ENCODE peak calls at places on chromosomes 12 and 14, in six cellular contexts. One of them, this sample, is unnamed.

GRCh38 chr12:106648736-106649135 is 65.9 kb downstream of the RFX4 start:
- DNase-seq in stimulated activated effector memory CD8-positive, alpha-beta T cell treated with anti-CD3 and anti-CD28 coated beads, Interleukin-12 subunit alpha, Interleukin-12 subunit beta, amount 100 ng/mL, for 72 hours: no peak
- DNase-seq in anterior cingulate cortex: no peak
- DNase-seq in activated CD4-positive, CD25-positive, alpha-beta regulatory T cell: no peak
- DNase-seq in pancreas: no peak
- DNase-seq in activated gamma-delta T cell: no peak
- DNase-seq in this sample: no peak

GRCh38 chr12:122669397-122670070 is 33.6 kb downstream of the HCAR2 start:
- DNase-seq in stimulated activated effector memory CD8-positive, alpha-beta T cell treated with anti-CD3 and anti-CD28 coated beads, Interleukin-12 subunit alpha, Interleukin-12 subunit beta, amount 100 ng/mL, for 72 hours: no peak
- DNase-seq in anterior cingulate cortex: no peak
- DNase-seq in activated CD4-positive, CD25-positive, alpha-beta regulatory T cell: no peak
- DNase-seq in pancreas: no peak
- DNase-seq in activated gamma-delta T cell: no peak
- DNase-seq in this sample: no peak

GRCh38 chr12:108881953-108882352 is 2.1 kb downstream of the DAO start:
- DNase-seq in stimulated activated effector memory CD8-positive, alpha-beta T cell treated with anti-CD3 and anti-CD28 coated beads, Interleukin-12 subunit alpha, Interleukin-12 subunit beta, amount 100 ng/mL, for 72 hours: no peak
- DNase-seq in anterior cingulate cortex: no peak
- DNase-seq in activated CD4-positive, CD25-positive, alpha-beta regulatory T cell: no peak
- DNase-seq in pancreas: no peak
- DNase-seq in activated gamma-delta T cell: no peak
- DNase-seq in this sample: no peak

GRCh38 chr12:110869035-110869434 is 22.2 kb downstream of the CCDC63 start:
- DNase-seq in stimulated activated effector memory CD8-positive, alpha-beta T cell treated with anti-CD3 and anti-CD28 coated beads, Interleukin-12 subunit alpha, Interleukin-12 subunit beta, amount 100 ng/mL, for 72 hours: no peak
- DNase-seq in anterior cingulate cortex: no peak
- DNase-seq in activated CD4-positive, CD25-positive, alpha-beta regulatory T cell: no peak
- DNase-seq in pancreas: no peak
- DNase-seq in activated gamma-delta T cell: no peak
- DNase-seq in this sample: no peak

GRCh38 chr14:88553886-88554457 is 835 bp downstream of the PTPN21 start:
- DNase-seq in stimulated activated effector memory CD8-positive, alpha-beta T cell treated with anti-CD3 and anti-CD28 coated beads, Interleukin-12 subunit alpha, Interleukin-12 subunit beta, amount 100 ng/mL, for 72 hours: no peak
- DNase-seq in anterior cingulate cortex: no peak
- DNase-seq in activated CD4-positive, CD25-positive, alpha-beta regulatory T cell: no peak
- DNase-seq in pancreas: no peak
- DNase-seq in activated gamma-delta T cell: no peak
- DNase-seq in this sample: no peak

GRCh38 chr12:71208053-71208685 is 50.4 kb upstream of the TSPAN8 start:
- DNase-seq in stimulated activated effector memory CD8-positive, alpha-beta T cell treated with anti-CD3 and anti-CD28 coated beads, Interleukin-12 subunit alpha, Interleukin-12 subunit beta, amount 100 ng/mL, for 72 hours: no peak
- DNase-seq in anterior cingulate cortex: no peak
- DNase-seq in activated CD4-positive, CD25-positive, alpha-beta regulatory T cell: no peak
- DNase-seq in pancreas: no peak
- DNase-seq in activated gamma-delta T cell: no peak
- DNase-seq in this sample: no peak

GRCh38 chr14:61033851-61034250 is 52.8 kb downstream of the SLC38A6 start:
- DNase-seq in stimulated activated effector memory CD8-positive, alpha-beta T cell treated with anti-CD3 and anti-CD28 coated beads, Interleukin-12 subunit alpha, Interleukin-12 subunit beta, amount 100 ng/mL, for 72 hours: no peak
- DNase-seq in anterior cingulate cortex: no peak
- DNase-seq in activated CD4-positive, CD25-positive, alpha-beta regulatory T cell: no peak
- DNase-seq in pancreas: no peak
- DNase-seq in activated gamma-delta T cell: no peak
- DNase-seq in this sample: no peak

GRCh38 chr14:100304825-100305445 is 1.3 kb downstream of the SLC25A29 start:
- DNase-seq in stimulated activated effector memory CD8-positive, alpha-beta T cell treated with anti-CD3 and anti-CD28 coated beads, Interleukin-12 subunit alpha, Interleukin-12 subunit beta, amount 100 ng/mL, for 72 hours: no peak
- DNase-seq in anterior cingulate cortex: no peak
- DNase-seq in activated CD4-positive, CD25-positive, alpha-beta regulatory T cell: no peak
- DNase-seq in pancreas: no peak
- DNase-seq in activated gamma-delta T cell: no peak
- DNase-seq in this sample: peak

GRCh38 chr12:51395283-51396230 is 4.4 kb upstream of the GALNT6 start:
- DNase-seq in stimulated activated effector memory CD8-positive, alpha-beta T cell treated with anti-CD3 and anti-CD28 coated beads, Interleukin-12 subunit alpha, Interleukin-12 subunit beta, amount 100 ng/mL, for 72 hours: no peak
- DNase-seq in anterior cingulate cortex: no peak
- DNase-seq in activated CD4-positive, CD25-positive, alpha-beta regulatory T cell: no peak
- DNase-seq in pancreas: no peak
- DNase-seq in activated gamma-delta T cell: no peak
- DNase-seq in this sample: no peak

GRCh38 chr14:65877187-65877586 is 464.7 kb downstream of the FUT8 start:
- DNase-seq in stimulated activated effector memory CD8-positive, alpha-beta T cell treated with anti-CD3 and anti-CD28 coated beads, Interleukin-12 subunit alpha, Interleukin-12 subunit beta, amount 100 ng/mL, for 72 hours: no peak
- DNase-seq in anterior cingulate cortex: no peak
- DNase-seq in activated CD4-positive, CD25-positive, alpha-beta regulatory T cell: no peak
- DNase-seq in pancreas: no peak
- DNase-seq in activated gamma-delta T cell: no peak
- DNase-seq in this sample: no peak

GRCh38 chr12:3083949-3084348 is 6.8 kb downstream of the TSPAN9 start:
- DNase-seq in stimulated activated effector memory CD8-positive, alpha-beta T cell treated with anti-CD3 and anti-CD28 coated beads, Interleukin-12 subunit alpha, Interleukin-12 subunit beta, amount 100 ng/mL, for 72 hours: no peak
- DNase-seq in anterior cingulate cortex: no peak
- DNase-seq in activated CD4-positive, CD25-positive, alpha-beta regulatory T cell: no peak
- DNase-seq in pancreas: no peak
- DNase-seq in activated gamma-delta T cell: no peak
- DNase-seq in this sample: no peak

GRCh38 chr12:48351022-48351708 is 446 bp upstream of the ZNF641 start:
- DNase-seq in stimulated activated effector memory CD8-positive, alpha-beta T cell treated with anti-CD3 and anti-CD28 coated beads, Interleukin-12 subunit alpha, Interleukin-12 subunit beta, amount 100 ng/mL, for 72 hours: no peak
- DNase-seq in anterior cingulate cortex: no peak
- DNase-seq in activated CD4-positive, CD25-positive, alpha-beta regulatory T cell: no peak
- DNase-seq in pancreas: peak
- DNase-seq in activated gamma-delta T cell: no peak
- DNase-seq in this sample: peak

GRCh38 chr12:114001731-114002340 is 35.7 kb upstream of the RBM19 start:
- DNase-seq in stimulated activated effector memory CD8-positive, alpha-beta T cell treated with anti-CD3 and anti-CD28 coated beads, Interleukin-12 subunit alpha, Interleukin-12 subunit beta, amount 100 ng/mL, for 72 hours: no peak
- DNase-seq in anterior cingulate cortex: no peak
- DNase-seq in activated CD4-positive, CD25-positive, alpha-beta regulatory T cell: no peak
- DNase-seq in pancreas: no peak
- DNase-seq in activated gamma-delta T cell: no peak
- DNase-seq in this sample: no peak

GRCh38 chr14:76829016-76829365 is 2.8 kb downstream of the LRRC74A start:
- DNase-seq in stimulated activated effector memory CD8-positive, alpha-beta T cell treated with anti-CD3 and anti-CD28 coated beads, Interleukin-12 subunit alpha, Interleukin-12 subunit beta, amount 100 ng/mL, for 72 hours: no peak
- DNase-seq in anterior cingulate cortex: peak
- DNase-seq in activated CD4-positive, CD25-positive, alpha-beta regulatory T cell: no peak
- DNase-seq in pancreas: no peak
- DNase-seq in activated gamma-delta T cell: no peak
- DNase-seq in this sample: no peak

GRCh38 chr12:1329784-1330474 is 264.5 kb downstream of the FBXL14 start:
- DNase-seq in stimulated activated effector memory CD8-positive, alpha-beta T cell treated with anti-CD3 and anti-CD28 coated beads, Interleukin-12 subunit alpha, Interleukin-12 subunit beta, amount 100 ng/mL, for 72 hours: no peak
- DNase-seq in anterior cingulate cortex: no peak
- DNase-seq in activated CD4-positive, CD25-positive, alpha-beta regulatory T cell: no peak
- DNase-seq in pancreas: no peak
- DNase-seq in activated gamma-delta T cell: no peak
- DNase-seq in this sample: no peak

GRCh38 chr14:95547626-95548327 is 12.9 kb downstream of the GLRX5 start:
- DNase-seq in stimulated activated effector memory CD8-positive, alpha-beta T cell treated with anti-CD3 and anti-CD28 coated beads, Interleukin-12 subunit alpha, Interleukin-12 subunit beta, amount 100 ng/mL, for 72 hours: no peak
- DNase-seq in anterior cingulate cortex: no peak
- DNase-seq in activated CD4-positive, CD25-positive, alpha-beta regulatory T cell: no peak
- DNase-seq in pancreas: no peak
- DNase-seq in activated gamma-delta T cell: no peak
- DNase-seq in this sample: no peak

GRCh38 chr14:22131749-22132476 is 457.1 kb downstream of the DAD1 start:
- DNase-seq in stimulated activated effector memory CD8-positive, alpha-beta T cell treated with anti-CD3 and anti-CD28 coated beads, Interleukin-12 subunit alpha, Interleukin-12 subunit beta, amount 100 ng/mL, for 72 hours: no peak
- DNase-seq in anterior cingulate cortex: no peak
- DNase-seq in activated CD4-positive, CD25-positive, alpha-beta regulatory T cell: no peak
- DNase-seq in pancreas: no peak
- DNase-seq in activated gamma-delta T cell: no peak
- DNase-seq in this sample: peak

GRCh38 chr12:131872154-131873046 is 22.0 kb upstream of the ULK1 start:
- DNase-seq in stimulated activated effector memory CD8-positive, alpha-beta T cell treated with anti-CD3 and anti-CD28 coated beads, Interleukin-12 subunit alpha, Interleukin-12 subunit beta, amount 100 ng/mL, for 72 hours: no peak
- DNase-seq in anterior cingulate cortex: no peak
- DNase-seq in activated CD4-positive, CD25-positive, alpha-beta regulatory T cell: no peak
- DNase-seq in pancreas: no peak
- DNase-seq in activated gamma-delta T cell: no peak
- DNase-seq in this sample: no peak

GRCh38 chr12:131783915-131784541 is 44.2 kb upstream of the MMP17 start:
- DNase-seq in stimulated activated effector memory CD8-positive, alpha-beta T cell treated with anti-CD3 and anti-CD28 coated beads, Interleukin-12 subunit alpha, Interleukin-12 subunit beta, amount 100 ng/mL, for 72 hours: no peak
- DNase-seq in anterior cingulate cortex: no peak
- DNase-seq in activated CD4-positive, CD25-positive, alpha-beta regulatory T cell: no peak
- DNase-seq in pancreas: no peak
- DNase-seq in activated gamma-delta T cell: no peak
- DNase-seq in this sample: no peak

GRCh38 chr12:2283910-2284309 is 231.1 kb downstream of the CACNA1C start:
- DNase-seq in stimulated activated effector memory CD8-positive, alpha-beta T cell treated with anti-CD3 and anti-CD28 coated beads, Interleukin-12 subunit alpha, Interleukin-12 subunit beta, amount 100 ng/mL, for 72 hours: no peak
- DNase-seq in anterior cingulate cortex: no peak
- DNase-seq in activated CD4-positive, CD25-positive, alpha-beta regulatory T cell: no peak
- DNase-seq in pancreas: no peak
- DNase-seq in activated gamma-delta T cell: no peak
- DNase-seq in this sample: peak

GRCh38 chr14:34872822-34873590 is 2.2 kb downstream of the BAZ1A start:
- DNase-seq in stimulated activated effector memory CD8-positive, alpha-beta T cell treated with anti-CD3 and anti-CD28 coated beads, Interleukin-12 subunit alpha, Interleukin-12 subunit beta, amount 100 ng/mL, for 72 hours: no peak
- DNase-seq in anterior cingulate cortex: no peak
- DNase-seq in activated CD4-positive, CD25-positive, alpha-beta regulatory T cell: no peak
- DNase-seq in pancreas: no peak
- DNase-seq in activated gamma-delta T cell: no peak
- DNase-seq in this sample: peak

GRCh38 chr12:113097716-113098427 is 37.7 kb downstream of the RASAL1 start:
- DNase-seq in stimulated activated effector memory CD8-positive, alpha-beta T cell treated with anti-CD3 and anti-CD28 coated beads, Interleukin-12 subunit alpha, Interleukin-12 subunit beta, amount 100 ng/mL, for 72 hours: no peak
- DNase-seq in anterior cingulate cortex: peak
- DNase-seq in activated CD4-positive, CD25-positive, alpha-beta regulatory T cell: no peak
- DNase-seq in pancreas: no peak
- DNase-seq in activated gamma-delta T cell: no peak
- DNase-seq in this sample: no peak

GRCh38 chr12:40946612-40947194 is 241.4 kb upstream of the PDZRN4 start:
- DNase-seq in stimulated activated effector memory CD8-positive, alpha-beta T cell treated with anti-CD3 and anti-CD28 coated beads, Interleukin-12 subunit alpha, Interleukin-12 subunit beta, amount 100 ng/mL, for 72 hours: no peak
- DNase-seq in anterior cingulate cortex: no peak
- DNase-seq in activated CD4-positive, CD25-positive, alpha-beta regulatory T cell: no peak
- DNase-seq in pancreas: no peak
- DNase-seq in activated gamma-delta T cell: no peak
- DNase-seq in this sample: no peak

GRCh38 chr12:9741726-9742125 is 8.8 kb upstream of the CLECL1 start:
- DNase-seq in stimulated activated effector memory CD8-positive, alpha-beta T cell treated with anti-CD3 and anti-CD28 coated beads, Interleukin-12 subunit alpha, Interleukin-12 subunit beta, amount 100 ng/mL, for 72 hours: no peak
- DNase-seq in anterior cingulate cortex: no peak
- DNase-seq in activated CD4-positive, CD25-positive, alpha-beta regulatory T cell: peak
- DNase-seq in pancreas: no peak
- DNase-seq in activated gamma-delta T cell: no peak
- DNase-seq in this sample: peak

GRCh38 chr14:98437113-98437512 is 834.9 kb downstream of the BCL11B start:
- DNase-seq in stimulated activated effector memory CD8-positive, alpha-beta T cell treated with anti-CD3 and anti-CD28 coated beads, Interleukin-12 subunit alpha, Interleukin-12 subunit beta, amount 100 ng/mL, for 72 hours: no peak
- DNase-seq in anterior cingulate cortex: no peak
- DNase-seq in activated CD4-positive, CD25-positive, alpha-beta regulatory T cell: no peak
- DNase-seq in pancreas: no peak
- DNase-seq in activated gamma-delta T cell: no peak
- DNase-seq in this sample: no peak

GRCh38 chr14:105865266-105865903 is 339.0 kb downstream of the TMEM121 start:
- DNase-seq in stimulated activated effector memory CD8-positive, alpha-beta T cell treated with anti-CD3 and anti-CD28 coated beads, Interleukin-12 subunit alpha, Interleukin-12 subunit beta, amount 100 ng/mL, for 72 hours: no peak
- DNase-seq in anterior cingulate cortex: no peak
- DNase-seq in activated CD4-positive, CD25-positive, alpha-beta regulatory T cell: no peak
- DNase-seq in pancreas: peak
- DNase-seq in activated gamma-delta T cell: no peak
- DNase-seq in this sample: no peak

GRCh38 chr12:4274396-4274959 is 916 bp downstream of the CCND2 start:
- DNase-seq in stimulated activated effector memory CD8-positive, alpha-beta T cell treated with anti-CD3 and anti-CD28 coated beads, Interleukin-12 subunit alpha, Interleukin-12 subunit beta, amount 100 ng/mL, for 72 hours: no peak
- DNase-seq in anterior cingulate cortex: no peak
- DNase-seq in activated CD4-positive, CD25-positive, alpha-beta regulatory T cell: no peak
- DNase-seq in pancreas: no peak
- DNase-seq in activated gamma-delta T cell: no peak
- DNase-seq in this sample: no peak

GRCh38 chr12:107335802-107336570 is 242.6 kb upstream of the CRY1 start:
- DNase-seq in stimulated activated effector memory CD8-positive, alpha-beta T cell treated with anti-CD3 and anti-CD28 coated beads, Interleukin-12 subunit alpha, Interleukin-12 subunit beta, amount 100 ng/mL, for 72 hours: no peak
- DNase-seq in anterior cingulate cortex: no peak
- DNase-seq in activated CD4-positive, CD25-positive, alpha-beta regulatory T cell: no peak
- DNase-seq in pancreas: no peak
- DNase-seq in activated gamma-delta T cell: no peak
- DNase-seq in this sample: no peak

GRCh38 chr14:91870001-91870400 is 2.7 kb upstream of the TC2N start:
- DNase-seq in stimulated activated effector memory CD8-positive, alpha-beta T cell treated with anti-CD3 and anti-CD28 coated beads, Interleukin-12 subunit alpha, Interleukin-12 subunit beta, amount 100 ng/mL, for 72 hours: no peak
- DNase-seq in anterior cingulate cortex: no peak
- DNase-seq in activated CD4-positive, CD25-positive, alpha-beta regulatory T cell: no peak
- DNase-seq in pancreas: no peak
- DNase-seq in activated gamma-delta T cell: peak
- DNase-seq in this sample: peak

GRCh38 chr12:85632390-85632789 is 203.8 kb downstream of the RASSF9 start:
- DNase-seq in stimulated activated effector memory CD8-positive, alpha-beta T cell treated with anti-CD3 and anti-CD28 coated beads, Interleukin-12 subunit alpha, Interleukin-12 subunit beta, amount 100 ng/mL, for 72 hours: no peak
- DNase-seq in anterior cingulate cortex: no peak
- DNase-seq in activated CD4-positive, CD25-positive, alpha-beta regulatory T cell: no peak
- DNase-seq in pancreas: no peak
- DNase-seq in activated gamma-delta T cell: no peak
- DNase-seq in this sample: no peak

GRCh38 chr12:108875682-108876361 is 4.1 kb upstream of the DAO start:
- DNase-seq in stimulated activated effector memory CD8-positive, alpha-beta T cell treated with anti-CD3 and anti-CD28 coated beads, Interleukin-12 subunit alpha, Interleukin-12 subunit beta, amount 100 ng/mL, for 72 hours: no peak
- DNase-seq in anterior cingulate cortex: no peak
- DNase-seq in activated CD4-positive, CD25-positive, alpha-beta regulatory T cell: no peak
- DNase-seq in pancreas: no peak
- DNase-seq in activated gamma-delta T cell: no peak
- DNase-seq in this sample: no peak

GRCh38 chr12:105454688-105455087 is 124.2 kb downstream of the C12orf75 start:
- DNase-seq in stimulated activated effector memory CD8-positive, alpha-beta T cell treated with anti-CD3 and anti-CD28 coated beads, Interleukin-12 subunit alpha, Interleukin-12 subunit beta, amount 100 ng/mL, for 72 hours: no peak
- DNase-seq in anterior cingulate cortex: no peak
- DNase-seq in activated CD4-positive, CD25-positive, alpha-beta regulatory T cell: no peak
- DNase-seq in pancreas: no peak
- DNase-seq in activated gamma-delta T cell: no peak
- DNase-seq in this sample: no peak

GRCh38 chr12:69457433-69457832 is 12.8 kb upstream of the FRS2 start:
- DNase-seq in stimulated activated effector memory CD8-positive, alpha-beta T cell treated with anti-CD3 and anti-CD28 coated beads, Interleukin-12 subunit alpha, Interleukin-12 subunit beta, amount 100 ng/mL, for 72 hours: no peak
- DNase-seq in anterior cingulate cortex: no peak
- DNase-seq in activated CD4-positive, CD25-positive, alpha-beta regulatory T cell: no peak
- DNase-seq in pancreas: no peak
- DNase-seq in activated gamma-delta T cell: no peak
- DNase-seq in this sample: no peak